ENCODE peak calls at places on chromosome 21, in seven cellular contexts. L is brain microvascular endothelial cell, V is activated B cell treated with CpG ODN at 0.5 μM for 24 hours, G is tibial artery, F is fibroblast of pulmonary artery, U is type B pancreatic cell, O is right atrium auricular region. J is an unnamed sample.

GRCh38 chr21:14259669-14260458 is 43.9 kb downstream of the RBM11 start:
- DNase-seq in V (no peak), O (no peak), L (peak), F (peak), U (no peak), G (no peak), J (peak)

GRCh38 chr21:20040768-20041167 is 957.4 kb upstream of the NCAM2 start:
- DNase-seq in V (no peak), L (no peak), F (no peak), O (no peak), G (no peak), U (no peak), J (no peak)

GRCh38 chr21:34599534-34600101 is 15.3 kb downstream of the RCAN1 start:
- DNase-seq in F (no peak), U (no peak), V (no peak), G (no peak), O (no peak), L (no peak), J (no peak)

GRCh38 chr21:33214056-33214455 is 15.7 kb upstream of the IFNAR2 start:
- DNase-seq in U (no peak), L (no peak), G (no peak), O (no peak), F (no peak), V (no peak), J (no peak)

GRCh38 chr21:37564924-37565529 is 198.5 kb downstream of the DYRK1A start:
- DNase-seq in L (peak), V (no peak), O (no peak), G (no peak), U (no peak), F (no peak), J (no peak)

GRCh38 chr21:34128674-34129038 is 55.3 kb downstream of the MRPS6 start:
- DNase-seq in L (no peak), G (peak), F (no peak), O (no peak), U (no peak), V (no peak), J (no peak)

GRCh38 chr21:34122047-34122446 is 48.7 kb downstream of the MRPS6 start:
- DNase-seq in G (no peak), O (no peak), V (no peak), U (no peak), L (no peak), F (no peak), J (no peak)

GRCh38 chr21:39966786-39967185 is 99.5 kb downstream of the PCP4 start:
- DNase-seq in G (no peak), U (no peak), L (no peak), V (no peak), F (no peak), O (no peak), J (no peak)

GRCh38 chr21:45918835-45919467 is 62.6 kb upstream of the COL6A1 start:
- DNase-seq in U (no peak), G (no peak), F (no peak), L (no peak), V (no peak), O (no peak), J (no peak)

GRCh38 chr21:40270134-40270533 is 402.9 kb downstream of the PCP4 start:
- DNase-seq in G (no peak), F (no peak), O (no peak), L (no peak), V (no peak), U (no peak), J (no peak)

GRCh38 chr21:38770660-38771059 is 35.1 kb upstream of the ETS2 start:
- DNase-seq in F (no peak), O (no peak), G (no peak), V (no peak), U (no peak), L (no peak), J (no peak)

GRCh38 chr21:38766987-38767722 is 38.6 kb upstream of the ETS2 start:
- DNase-seq in U (no peak), V (peak), O (peak), G (no peak), L (no peak), F (no peak), J (peak)

GRCh38 chr21:38771536-38771935 is 34.2 kb upstream of the ETS2 start:
- DNase-seq in O (no peak), L (no peak), F (no peak), G (no peak), U (no peak), V (no peak), J (no peak)

GRCh38 chr21:38769253-38769780 is 36.4 kb upstream of the ETS2 start:
- DNase-seq in V (no peak), G (no peak), O (no peak), U (no peak), F (peak), L (peak), J (no peak)

DNA sequence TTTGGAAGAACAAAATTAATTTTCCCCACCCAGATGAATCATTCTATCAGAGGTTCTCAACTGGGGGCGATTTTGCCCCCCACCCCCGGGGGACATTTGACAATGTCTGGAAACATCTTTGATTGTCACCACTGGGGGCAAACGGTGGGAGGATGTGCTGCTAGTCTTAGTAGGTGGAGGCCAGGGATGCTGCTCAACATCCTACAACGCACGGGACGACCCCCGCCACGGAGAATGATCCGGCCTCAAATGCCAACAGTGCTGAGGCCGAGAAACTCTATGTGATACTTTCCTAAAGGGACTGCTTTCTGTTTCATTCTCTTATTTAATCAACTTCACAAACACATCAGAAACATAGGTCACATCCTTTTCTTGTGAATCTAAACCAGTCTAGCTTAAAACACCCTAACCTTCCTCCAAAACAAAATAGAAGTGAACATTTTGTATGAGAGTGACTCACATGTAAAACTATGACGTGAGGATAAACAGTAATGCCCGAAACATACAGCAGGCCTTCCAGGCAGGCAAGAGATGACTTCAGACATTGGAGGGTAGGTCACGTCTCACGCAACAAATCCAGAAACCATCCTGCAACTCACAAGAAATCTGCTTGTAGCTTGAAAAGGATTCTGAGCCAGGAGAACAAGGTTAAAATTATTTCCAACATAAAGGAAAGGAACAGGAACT is 37.2 kb upstream of the ETS2 start:
- DNase-seq in F (peak), V (no peak), O (no peak), G (no peak), L (peak), U (no peak), J (peak)
- TF ChIP-seq CTCF in F (no peak), V (no peak), O (no peak), G (no peak), L (peak), U (no peak), J (no peak)

GRCh38 chr21:42536601-42537000 is 22.9 kb downstream of the SLC37A1 start:
- DNase-seq in G (peak), F (no peak), V (no peak), L (no peak), U (no peak), O (no peak), J (no peak)

GRCh38 chr21:42538479-42539275 is 25.0 kb downstream of the SLC37A1 start:
- DNase-seq in V (no peak), L (no peak), U (no peak), F (no peak), G (no peak), O (no peak), J (no peak)

GRCh38 chr21:42535602-42536171 is 22.0 kb downstream of the SLC37A1 start:
- DNase-seq in O (no peak), G (peak), L (no peak), F (no peak), V (peak), U (no peak), J (peak)

GRCh38 chr21:42539342-42539741 is 25.7 kb downstream of the SLC37A1 start:
- DNase-seq in G (peak), L (no peak), U (no peak), O (no peak), V (no peak), F (no peak), J (no peak)

DNA sequence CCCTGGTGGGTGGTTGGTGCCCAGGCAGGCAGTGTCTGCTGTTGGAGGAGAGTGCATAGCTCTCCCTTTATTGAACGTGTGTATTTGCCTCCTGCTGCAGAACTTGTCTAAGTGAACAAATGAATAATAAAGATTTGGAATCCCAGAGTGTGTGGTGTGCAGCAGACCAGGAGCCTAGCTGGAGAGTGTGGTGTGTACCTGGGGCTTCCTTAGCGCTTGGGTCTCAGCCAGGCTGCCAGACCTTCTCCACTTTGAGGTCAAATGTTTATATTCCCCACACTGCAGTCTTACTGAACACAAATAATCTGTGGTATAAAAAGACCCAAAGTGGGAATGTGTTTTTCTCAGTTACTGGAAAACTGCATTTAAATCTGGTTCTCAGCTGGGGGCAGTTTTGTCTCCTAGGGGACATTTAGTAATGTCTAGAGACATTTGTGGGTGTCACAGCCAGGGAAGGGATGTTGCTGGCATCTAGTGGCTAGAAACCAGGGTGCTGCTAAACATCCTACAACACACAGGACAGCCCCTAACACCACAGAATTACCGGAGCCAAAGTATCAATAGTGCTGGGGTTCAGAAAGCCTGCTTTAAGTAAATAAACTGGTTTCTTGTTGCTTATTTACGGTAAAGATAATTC is 23.6 kb downstream of the SLC37A1 start:
- DNase-seq in F (peak), O (no peak), G (no peak), L (no peak), U (no peak), V (no peak), J (peak)
- TF ChIP-seq CTCF in F (peak), O (no peak), G (no peak), L (peak), U (peak), V (no peak), J (peak)

GRCh38 chr21:16455526-16455925 is 725.7 kb downstream of the USP25 start:
- DNase-seq in G (no peak), F (no peak), V (no peak), L (no peak), O (no peak), U (no peak), J (no peak)

GRCh38 chr21:16457498-16457897 is 727.7 kb downstream of the USP25 start:
- DNase-seq in G (no peak), V (no peak), O (no peak), F (no peak), U (no peak), L (no peak), J (no peak)

GRCh38 chr21:16455978-16456377 is 726.2 kb downstream of the USP25 start:
- DNase-seq in V (no peak), L (no peak), F (no peak), U (no peak), G (no peak), O (no peak), J (no peak)

DNA sequence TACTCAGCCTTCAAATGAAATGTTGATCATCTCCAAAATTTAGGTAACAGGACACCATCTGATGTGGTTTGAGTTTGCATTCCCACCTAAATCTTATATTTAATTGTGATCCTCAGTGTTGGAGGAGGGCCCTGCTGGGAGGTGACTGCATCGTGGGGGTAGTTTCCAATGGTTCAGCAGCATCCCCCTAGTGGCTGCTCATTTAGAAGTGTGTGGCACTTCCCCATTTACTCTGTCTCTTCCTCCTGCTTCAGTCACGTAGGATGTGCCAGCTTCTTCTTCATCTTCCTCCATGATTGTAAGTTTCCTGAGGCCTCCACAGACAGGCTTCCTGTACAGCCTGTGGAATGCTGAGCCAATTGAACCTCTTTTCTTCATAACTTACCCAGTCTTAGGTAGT is 731.2 kb downstream of the USP25 start:
- DNase-seq in V (no peak), U (no peak), G (no peak), O (no peak), F (no peak), L (no peak), J (no peak)
- TF ChIP-seq CTCF in V (no peak), U (no peak), G (no peak), O (no peak), F (no peak), L (peak), J (no peak)

GRCh38 chr21:30463713-30464112 is 16.5 kb downstream of the KRTAP19-1 start:
- DNase-seq in G (no peak), F (no peak), U (no peak), V (no peak), O (no peak), L (no peak), J (no peak)
- TF ChIP-seq CTCF in G (peak), F (peak), U (peak), V (no peak), O (no peak), L (peak), J (no peak)

GRCh38 chr21:29374481-29374880 is 75.8 kb downstream of the BACH1 start:
- DNase-seq in V (no peak), U (no peak), L (no peak), F (no peak), O (no peak), G (no peak), J (no peak)

GRCh38 chr21:29378814-29379213 is 80.1 kb downstream of the BACH1 start:
- DNase-seq in V (no peak), U (no peak), O (no peak), L (peak), G (no peak), F (peak), J (no peak)

GRCh38 chr21:29379517-29380054 is 80.9 kb downstream of the BACH1 start:
- DNase-seq in L (no peak), V (no peak), G (no peak), O (no peak), F (no peak), U (no peak), J (no peak)

GRCh38 chr21:29377266-29377665 is 78.5 kb downstream of the BACH1 start:
- DNase-seq in U (no peak), L (no peak), V (no peak), F (no peak), G (no peak), O (no peak), J (no peak)

GRCh38 chr21:29376556-29376955 is 77.8 kb downstream of the BACH1 start:
- DNase-seq in U (no peak), O (no peak), V (peak), G (no peak), L (peak), F (peak), J (peak)
- TF ChIP-seq CTCF in U (peak), O (peak), V (no peak), G (peak), L (peak), F (peak), J (peak)

GRCh38 chr21:44752701-44753235 is 41.4 kb upstream of the TSPEAR start:
- DNase-seq in O (no peak), F (peak), V (no peak), L (no peak), U (no peak), G (peak), J (no peak)
- TF ChIP-seq CTCF in O (no peak), F (peak), V (no peak), L (no peak), U (no peak), G (no peak), J (no peak)

GRCh38 chr21:41894922-41895557 is 15.9 kb upstream of the PRDM15 start:
- DNase-seq in F (peak), V (no peak), L (peak), G (no peak), U (no peak), O (no peak), J (no peak)
- TF ChIP-seq CTCF in F (no peak), V (no peak), L (no peak), G (no peak), U (no peak), O (no peak), J (no peak)

J was measured in GM13977.